ENCODE peak calls at places on chromosomes 5 and 9, in five cellular contexts. F, W, A, E and G are unnamed samples.

GRCh38 chr9:83154821-83155220 is 91.9 kb upstream of the RASEF start:
- DNase-seq in A (no peak), E (no peak), F (no peak), W (no peak), G (peak)

GRCh38 chr9:3006917-3007316 is 163.0 kb upstream of the PUM3 start:
- DNase-seq in W (no peak), F (no peak), E (no peak), A (peak), G (no peak)

GRCh38 chr5:125032286-125032685 is 285.8 kb upstream of the ZNF608 start:
- DNase-seq in E (no peak), W (no peak), A (no peak), F (no peak), G (no peak)

GRCh38 chr9:30522486-30522885 is 1862.0 kb upstream of the ACO1 start:
- DNase-seq in W (no peak), A (no peak), E (no peak), F (no peak), G (no peak)

GRCh38 chr5:53366245-53366644 is 114.2 kb upstream of the FST start:
- DNase-seq in A (no peak), E (no peak), W (no peak), F (peak), G (no peak)

GRCh38 chr5:40410939-40411635 is 268.6 kb upstream of the PTGER4 start:
- DNase-seq in W (peak), F (peak), E (no peak), A (no peak), G (no peak)

GRCh38 chr5:96146675-96147074 is 185.0 kb upstream of the ELL2 start:
- DNase-seq in E (peak), F (peak), A (no peak), W (no peak), G (no peak)

GRCh38 chr9:70478963-70479641 is 64.6 kb upstream of the KLF9 start:
- DNase-seq in W (peak), E (no peak), A (no peak), F (no peak), G (no peak)

GRCh38 chr9:137174722-137175293 is 3.0 kb upstream of the TMEM210 start:
- DNase-seq in W (no peak), E (no peak), F (no peak), A (no peak), G (no peak)

GRCh38 chr5:1736065-1736464 is 63.6 kb downstream of the MRPL36 start:
- DNase-seq in W (no peak), E (no peak), F (no peak), A (no peak), G (no peak)

GRCh38 chr5:115686692-115687054 is 60.8 kb upstream of the TMED7 start:
- DNase-seq in E (no peak), W (no peak), F (no peak), A (no peak), G (no peak)

GRCh38 chr5:152901754-152902153 is 496.7 kb upstream of the NMUR2 start:
- DNase-seq in W (no peak), E (no peak), A (no peak), F (no peak), G (no peak)

GRCh38 chr9:28032178-28032532 is 458.9 kb upstream of the C9orf72 start:
- DNase-seq in F (no peak), E (no peak), A (no peak), W (no peak), G (no peak)

GRCh38 chr5:125375143-125375542 is 628.7 kb upstream of the ZNF608 start:
- DNase-seq in E (no peak), W (no peak), A (no peak), F (no peak), G (no peak)

GRCh38 chr5:73834693-73835092 is 208.7 kb downstream of the ARHGEF28 start:
- DNase-seq in A (no peak), W (no peak), E (no peak), F (no peak), G (no peak)

GRCh38 chr9:125807065-125807464 is 59.9 kb downstream of the PBX3 start:
- DNase-seq in A (no peak), F (no peak), E (no peak), W (no peak), G (no peak)

GRCh38 chr5:165665735-165666400 is 2160.4 kb downstream of the MAT2B start:
- DNase-seq in E (no peak), W (no peak), A (no peak), F (no peak), G (no peak)

GRCh38 chr5:151757233-151758140 is 944 bp downstream of the ATOX1 start:
- DNase-seq in F (peak), W (no peak), E (peak), A (no peak), G (peak)

GRCh38 chr5:167261309-167262100 is 1029.9 kb upstream of the WWC1 start:
- DNase-seq in W (no peak), A (no peak), E (no peak), F (peak), G (no peak)

GRCh38 chr9:132534832-132535231 is 47.6 kb upstream of the BARHL1 start:
- DNase-seq in A (no peak), E (no peak), W (no peak), F (no peak), G (no peak)

GRCh38 chr5:106454651-106455415 is 1215.9 kb downstream of the EFNA5 start:
- DNase-seq in A (peak), E (no peak), F (peak), W (no peak), G (peak)

GRCh38 chr9:93300585-93301081 is 116.7 kb downstream of the WNK2 start:
- DNase-seq in E (peak), A (no peak), W (peak), F (no peak), G (no peak)

GRCh38 chr5:1347571-1347970 is 2.7 kb upstream of the CLPTM1L start:
- DNase-seq in F (no peak), E (no peak), W (no peak), A (no peak), G (no peak)

GRCh38 chr9:116860509-116861120 is 173.5 kb downstream of the TRIM32 start:
- DNase-seq in A (peak), W (peak), E (peak), F (peak), G (peak)

GRCh38 chr5:142110046-142110531 is 1.5 kb downstream of the NDFIP1 start:
- DNase-seq in F (peak), A (no peak), W (no peak), E (peak), G (peak)

GRCh38 chr9:80836013-80836412 is 853.3 kb downstream of the TLE1 start:
- DNase-seq in W (no peak), F (no peak), E (no peak), A (no peak), G (no peak)

GRCh38 chr5:149581931-149582768 is 852 bp downstream of the ARHGEF37 start:
- DNase-seq in W (no peak), E (no peak), A (peak), F (no peak), G (no peak)

GRCh38 chr5:121797677-121798518 is 53.8 kb upstream of the FTMT start:
- DNase-seq in W (no peak), E (no peak), F (no peak), A (no peak), G (no peak)

GRCh38 chr9:117737721-117738226 is 33.6 kb downstream of the TLR4 start:
- DNase-seq in F (no peak), A (peak), W (peak), E (no peak), G (no peak)

GRCh38 chr9:76085596-76085995 is 195.1 kb downstream of the PCSK5 start:
- DNase-seq in W (no peak), A (no peak), F (no peak), E (no peak), G (no peak)

GRCh38 chr5:146947181-146947941 is 68.8 kb upstream of the PPP2R2B start:
- DNase-seq in E (no peak), A (peak), W (no peak), F (peak), G (peak)
- TF ChIP-seq CTCF in E (no peak), A (peak), W (no peak), F (no peak), G (peak)

GRCh38 chr5:160119142-160119904 is at the start of gene PWWP2A:
- DNase-seq in E (peak), W (peak), F (peak), A (peak), G (peak)
- TF ChIP-seq CTCF in E (peak), W (peak), F (peak), A (peak), G (no peak)

DNA sequence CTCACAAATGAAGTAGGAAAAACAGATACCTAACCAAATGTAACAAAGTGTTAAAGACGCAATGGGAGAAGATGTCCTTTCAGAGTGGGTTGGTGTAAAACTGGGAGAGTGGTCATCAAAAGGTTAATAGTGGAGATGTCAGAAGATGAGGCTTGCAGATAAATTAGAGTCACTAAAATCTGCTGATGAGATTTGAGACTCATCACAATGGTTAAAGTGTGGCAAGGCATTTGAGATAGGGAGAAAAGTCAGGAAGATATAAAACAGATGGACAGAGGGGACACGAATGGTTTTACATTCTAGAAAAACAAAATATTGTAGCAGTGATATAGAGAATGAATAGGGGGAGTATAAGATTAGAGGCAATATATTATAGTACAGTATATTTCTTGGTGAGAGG is 406.0 kb upstream of the SEMA6A start:
- DNase-seq in A (no peak), F (no peak), E (no peak), W (no peak), G (no peak)
- TF ChIP-seq CTCF in A (no peak), F (no peak), E (no peak), W (no peak), G (no peak)

DNA sequence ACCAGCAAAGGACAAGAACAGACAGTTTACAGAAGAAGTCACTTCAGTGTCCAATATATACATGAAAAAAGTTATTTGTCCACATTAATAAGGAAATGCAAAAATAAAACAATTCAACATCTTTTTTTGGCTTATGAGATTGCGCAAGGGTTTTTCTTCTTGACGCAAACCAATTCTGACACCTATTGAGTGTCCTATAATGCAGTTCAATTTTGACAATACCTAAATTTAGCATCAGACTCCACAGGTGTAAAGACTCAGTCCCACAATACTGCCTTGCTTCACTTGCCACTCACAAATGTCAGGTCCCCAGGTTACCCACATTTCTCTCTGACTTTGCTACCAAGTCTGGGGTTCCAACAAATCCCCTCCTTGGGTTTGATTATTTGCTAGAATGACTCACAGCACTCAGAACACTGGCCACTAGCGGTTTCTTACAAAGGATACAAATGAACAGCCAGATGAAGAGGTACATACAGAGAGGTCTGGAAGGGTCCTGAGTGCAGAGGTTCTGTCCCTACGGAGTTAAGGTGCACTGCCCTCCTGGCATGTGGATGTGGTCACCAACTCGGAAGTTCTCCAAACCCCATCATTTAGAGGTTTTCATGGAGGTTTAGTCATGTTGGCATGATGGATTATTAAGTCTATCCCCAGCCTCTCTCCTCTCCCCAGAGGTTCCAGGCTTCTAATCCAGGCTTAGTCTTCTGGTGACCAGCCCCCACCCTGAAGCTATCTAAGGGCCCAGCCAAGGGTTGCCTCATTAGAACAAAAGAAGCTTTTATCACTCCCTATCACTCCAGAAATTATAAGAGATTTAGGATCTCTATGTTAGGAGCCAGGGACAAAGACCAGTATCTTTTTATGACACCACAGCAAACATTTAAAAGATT is 27.0 kb upstream of the SLC22A5 start:
- DNase-seq in E (no peak), A (no peak), W (no peak), F (no peak), G (no peak)
- TF ChIP-seq CTCF in E (no peak), A (no peak), W (no peak), F (no peak), G (no peak)